ENCODE peak calls at places on chromosomes 2 and 18, in nine cellular contexts. Q is K562; Y is CD4-positive, alpha-beta T cell; D is chondrocyte; L is tibial artery; X is fibroblast of lung; K is nephron progenitor cell; Z is OCI-LY7; S is cardiac fibroblast. I is an unnamed sample.

GRCh38 chr2:151437630-151438029 is 27.9 kb downstream of the RIF1 start:
- DNase-seq in Q (no peak), Y (no peak), D (no peak), L (no peak), X (peak), K (no peak), Z (peak), S (peak), I (peak)

GRCh38 chr2:185802926-185803325 is 64.3 kb downstream of the FSIP2 start:
- DNase-seq in Q (no peak), Y (no peak), D (no peak), L (no peak), X (no peak), K (no peak), Z (no peak), S (no peak), I (no peak)

GRCh38 chr2:192687000-192687399 is 492.3 kb upstream of the TMEFF2 start:
- DNase-seq in Q (no peak), Y (no peak), D (no peak), L (no peak), X (no peak), K (no peak), Z (no peak), S (no peak), I (no peak)

GRCh38 chr18:939958-940357 is 35.3 kb downstream of the ADCYAP1 start:
- DNase-seq in Q (no peak), Y (no peak), D (no peak), L (no peak), X (no peak), K (no peak), Z (no peak), S (no peak), I (no peak)

GRCh38 chr2:160205511-160205910 is 5.4 kb upstream of the ITGB6 start:
- DNase-seq in Q (no peak), Y (no peak), D (no peak), L (peak), X (peak), K (no peak), Z (no peak), S (peak), I (no peak)

GRCh38 chr2:119433636-119434327 is 2.1 kb downstream of the TMEM37 start:
- DNase-seq in Q (no peak), Y (no peak), D (no peak), L (no peak), X (no peak), K (no peak), Z (no peak), S (no peak), I (no peak)

GRCh38 chr2:238285653-238286082 is 2.7 kb downstream of the PER2 start:
- DNase-seq in Q (no peak), Y (no peak), D (no peak), L (peak), X (peak), K (peak), Z (no peak), S (peak), I (no peak)

GRCh38 chr2:176187306-176188217 is 906 bp upstream of the HOXD1 start:
- DNase-seq in Q (no peak), Y (no peak), D (no peak), L (no peak), X (no peak), K (peak), Z (no peak), S (no peak), I (no peak)

GRCh38 chr2:108288534-108289106 is at the start of gene SULT1C2:
- DNase-seq in Q (no peak), Y (no peak), D (no peak), L (no peak), X (peak), K (peak), Z (no peak), S (no peak), I (no peak)

GRCh38 chr2:188937228-188938220 is 36.6 kb upstream of the COL3A1 start:
- DNase-seq in Q (no peak), Y (no peak), D (no peak), L (no peak), X (peak), K (no peak), Z (no peak), S (peak), I (no peak)

DNA sequence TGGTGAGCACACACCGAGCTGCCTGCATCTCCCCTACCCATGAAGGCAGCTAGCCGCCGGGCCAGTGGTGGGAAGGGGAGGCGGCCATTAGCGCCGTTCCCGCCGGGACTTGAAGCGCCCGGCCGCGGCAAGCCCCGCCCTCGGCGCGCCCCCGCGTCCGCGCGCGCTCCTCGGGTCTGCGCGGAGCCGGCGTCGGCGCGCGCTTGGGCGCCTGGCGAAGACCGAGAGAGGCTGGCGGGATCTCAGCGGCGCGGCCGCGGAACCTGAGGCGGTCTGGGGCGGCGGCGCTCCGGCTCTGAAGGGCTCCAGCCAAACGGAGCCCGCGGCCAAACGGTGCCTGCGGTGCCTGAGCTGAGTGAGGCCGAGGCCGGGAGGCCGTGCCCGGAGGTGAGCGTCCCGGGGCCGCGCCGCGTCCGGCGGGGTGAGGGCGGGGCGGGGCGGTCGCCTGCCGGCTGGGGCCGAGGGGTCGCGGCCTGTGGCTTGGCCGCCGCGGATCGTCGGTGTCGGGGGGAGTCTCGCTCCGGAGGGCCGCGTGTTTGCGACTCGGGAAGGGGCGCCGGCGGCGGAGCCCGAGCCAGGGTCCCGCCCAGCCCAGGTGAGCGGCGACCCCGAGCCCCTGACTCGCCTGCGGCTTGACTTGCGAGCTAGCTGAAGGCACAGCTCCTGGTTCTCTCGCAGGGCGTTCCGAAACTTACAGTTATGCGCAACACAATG is at the start of gene UBXN2A:
- DNase-seq in Q (peak), Y (peak), D (no peak), L (peak), X (peak), K (peak), Z (peak), S (peak), I (peak)
- TF ChIP-seq CTCF in Q (no peak), Y (no peak), D (no peak), L (no peak), X (no peak), K (no peak), Z (no peak), S (no peak), I (no peak)

GRCh38 chr2:6845903-6846302 is 19.8 kb downstream of the CMPK2 start:
- DNase-seq in Q (no peak), Y (no peak), D (no peak), L (no peak), X (no peak), K (no peak), Z (no peak), S (no peak), I (no peak)
- TF ChIP-seq CTCF in Q (no peak), Y (no peak), D (peak), L (no peak), X (no peak), K (no peak), Z (peak), S (no peak), I (no peak)

DNA sequence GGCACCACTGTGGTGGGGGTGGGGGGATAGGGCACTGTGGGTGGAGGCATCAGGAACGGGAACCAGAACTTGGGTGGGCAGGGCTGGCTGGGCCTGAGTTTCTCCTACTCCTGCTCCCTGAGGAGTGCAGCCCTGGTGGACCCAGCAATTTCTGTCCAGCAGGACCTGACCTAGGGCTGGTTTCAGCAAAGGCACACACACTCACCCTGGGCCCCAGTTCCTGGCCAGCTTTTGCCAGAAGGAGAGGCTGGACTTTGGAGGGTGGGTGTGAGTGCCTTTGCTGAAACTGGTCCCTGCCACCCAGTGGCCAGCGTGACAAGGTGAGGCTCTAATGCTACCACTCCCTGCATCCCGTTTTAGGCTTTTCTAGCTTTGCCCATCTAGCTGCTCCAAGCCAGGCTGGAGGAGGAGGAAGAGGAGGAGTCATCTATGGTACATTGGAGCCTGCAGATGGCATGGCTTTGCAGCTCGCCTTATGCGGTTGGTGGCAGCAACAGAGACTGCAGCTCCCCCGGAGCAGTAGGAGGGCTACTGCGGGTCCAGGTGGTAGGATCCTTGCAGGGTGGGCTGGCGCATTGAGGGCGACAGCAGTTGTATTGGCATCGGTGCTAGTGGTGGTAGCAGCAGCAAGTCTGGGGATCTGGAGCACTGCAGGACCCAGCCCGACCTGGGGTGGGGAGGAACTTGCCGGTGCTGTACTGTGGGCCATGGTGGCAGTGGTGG is 40.4 kb upstream of the IMP4 start:
- DNase-seq in Q (no peak), Y (no peak), D (no peak), L (no peak), X (no peak), K (no peak), Z (no peak), S (no peak), I (no peak)
- TF ChIP-seq CTCF in Q (no peak), Y (no peak), D (no peak), L (no peak), X (no peak), K (no peak), Z (no peak), S (no peak), I (no peak)

GRCh38 chr2:37871453-37872191 is 53.5 kb upstream of the RMDN2 start:
- DNase-seq in Q (no peak), Y (no peak), D (no peak), L (no peak), X (peak), K (no peak), Z (no peak), S (peak), I (peak)

GRCh38 chr2:37872192-37872545 is 52.9 kb upstream of the RMDN2 start:
- DNase-seq in Q (no peak), Y (no peak), D (no peak), L (no peak), X (no peak), K (no peak), Z (no peak), S (no peak), I (no peak)

GRCh38 chr2:37873749-37874330 is 51.2 kb upstream of the RMDN2 start:
- DNase-seq in Q (no peak), Y (no peak), D (no peak), L (no peak), X (no peak), K (no peak), Z (no peak), S (no peak), I (no peak)

GRCh38 chr2:37874470-37874869 is 50.6 kb upstream of the RMDN2 start:
- DNase-seq in Q (no peak), Y (no peak), D (no peak), L (no peak), X (no peak), K (no peak), Z (no peak), S (no peak), I (no peak)

DNA sequence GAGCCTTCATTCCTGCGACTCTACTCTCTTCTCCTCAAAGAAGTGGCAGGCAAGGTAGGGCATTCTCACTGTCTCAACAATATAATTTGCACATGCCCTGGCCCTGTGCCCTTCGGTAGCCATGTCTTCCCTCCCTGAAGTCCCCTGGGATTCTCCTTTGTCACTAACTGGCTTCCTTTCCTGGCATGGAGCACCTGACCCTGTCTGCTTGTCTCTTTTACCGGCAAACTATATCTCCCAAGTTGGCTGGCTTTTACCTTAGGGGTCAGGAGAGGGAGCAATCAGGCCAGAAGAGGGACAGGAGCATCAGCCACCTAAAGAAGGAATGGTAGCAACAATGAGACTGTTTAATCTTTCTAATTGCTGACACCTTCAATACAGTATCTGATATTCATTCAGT is 51.9 kb upstream of the RMDN2 start:
- DNase-seq in Q (no peak), Y (no peak), D (no peak), L (no peak), X (no peak), K (no peak), Z (no peak), S (no peak), I (no peak)
- TF ChIP-seq CTCF in Q (no peak), Y (no peak), D (no peak), L (no peak), X (no peak), K (no peak), Z (no peak), S (no peak), I (no peak)

GRCh38 chr2:240299710-240300068 is 135.8 kb upstream of the GPC1 start:
- DNase-seq in Q (no peak), Y (no peak), D (no peak), L (no peak), X (no peak), K (no peak), Z (no peak), S (no peak), I (no peak)

GRCh38 chr2:240297553-240298315 is 137.7 kb upstream of the GPC1 start:
- DNase-seq in Q (no peak), Y (no peak), D (no peak), L (no peak), X (no peak), K (no peak), Z (no peak), S (no peak), I (no peak)

GRCh38 chr2:240298316-240298790 is 137.1 kb upstream of the GPC1 start:
- DNase-seq in Q (no peak), Y (no peak), D (no peak), L (no peak), X (no peak), K (no peak), Z (no peak), S (no peak), I (no peak)

GRCh38 chr2:240300261-240300821 is 135.1 kb upstream of the GPC1 start:
- DNase-seq in Q (no peak), Y (no peak), D (peak), L (no peak), X (peak), K (no peak), Z (no peak), S (no peak), I (no peak)

GRCh38 chr2:240298803-240299709 is 136.4 kb upstream of the GPC1 start:
- DNase-seq in Q (no peak), Y (no peak), D (no peak), L (no peak), X (no peak), K (no peak), Z (no peak), S (no peak), I (no peak)
- TF ChIP-seq CTCF in Q (no peak), Y (no peak), D (peak), L (no peak), X (no peak), K (no peak), Z (peak), S (no peak), I (no peak)

GRCh38 chr2:124970065-124970464 is 945.0 kb downstream of the CNTNAP5 start:
- DNase-seq in Q (no peak), Y (no peak), D (no peak), L (no peak), X (no peak), K (no peak), Z (no peak), S (no peak), I (no peak)
- TF ChIP-seq CTCF in Q (no peak), Y (no peak), D (no peak), L (no peak), X (no peak), K (no peak), Z (no peak), S (no peak), I (no peak)

GRCh38 chr18:48605408-48605845 is 66.6 kb downstream of the CTIF start:
- DNase-seq in Q (peak), Y (no peak), D (no peak), L (no peak), X (peak), K (peak), Z (peak), S (peak), I (peak)
- TF ChIP-seq CTCF in Q (peak), Y (no peak), D (peak), L (no peak), X (no peak), K (peak), Z (peak), S (peak), I (peak)

GRCh38 chr2:31889044-31889443 is 121.8 kb downstream of the MEMO1 start:
- DNase-seq in Q (no peak), Y (no peak), D (no peak), L (no peak), X (no peak), K (no peak), Z (no peak), S (no peak), I (no peak)

GRCh38 chr2:31888550-31888949 is 122.3 kb downstream of the MEMO1 start:
- DNase-seq in Q (no peak), Y (no peak), D (no peak), L (no peak), X (no peak), K (no peak), Z (no peak), S (peak), I (no peak)

DNA sequence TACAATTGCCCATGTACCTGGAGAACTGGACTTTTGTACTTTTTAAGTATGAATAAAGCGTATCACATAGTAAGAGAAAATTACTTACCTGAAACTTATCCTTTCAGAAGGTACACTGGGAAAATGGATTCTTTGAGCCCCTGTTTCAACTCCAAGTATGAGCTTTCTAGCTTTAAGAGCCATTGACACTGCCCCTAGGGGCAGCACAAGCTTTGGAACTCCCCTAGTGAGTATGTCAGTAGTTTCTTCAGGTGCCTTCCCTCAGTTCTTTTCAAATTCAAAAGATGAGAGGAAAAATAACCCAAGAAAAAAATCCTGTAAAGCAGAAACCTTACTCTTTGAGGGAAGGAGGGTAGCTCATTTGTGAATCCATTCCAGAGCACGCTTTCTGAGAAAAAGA is 124.1 kb downstream of the MEMO1 start:
- DNase-seq in Q (no peak), Y (no peak), D (no peak), L (no peak), X (no peak), K (no peak), Z (peak), S (no peak), I (no peak)
- TF ChIP-seq CTCF in Q (peak), Y (no peak), D (peak), L (no peak), X (no peak), K (no peak), Z (peak), S (peak), I (peak)

DNA sequence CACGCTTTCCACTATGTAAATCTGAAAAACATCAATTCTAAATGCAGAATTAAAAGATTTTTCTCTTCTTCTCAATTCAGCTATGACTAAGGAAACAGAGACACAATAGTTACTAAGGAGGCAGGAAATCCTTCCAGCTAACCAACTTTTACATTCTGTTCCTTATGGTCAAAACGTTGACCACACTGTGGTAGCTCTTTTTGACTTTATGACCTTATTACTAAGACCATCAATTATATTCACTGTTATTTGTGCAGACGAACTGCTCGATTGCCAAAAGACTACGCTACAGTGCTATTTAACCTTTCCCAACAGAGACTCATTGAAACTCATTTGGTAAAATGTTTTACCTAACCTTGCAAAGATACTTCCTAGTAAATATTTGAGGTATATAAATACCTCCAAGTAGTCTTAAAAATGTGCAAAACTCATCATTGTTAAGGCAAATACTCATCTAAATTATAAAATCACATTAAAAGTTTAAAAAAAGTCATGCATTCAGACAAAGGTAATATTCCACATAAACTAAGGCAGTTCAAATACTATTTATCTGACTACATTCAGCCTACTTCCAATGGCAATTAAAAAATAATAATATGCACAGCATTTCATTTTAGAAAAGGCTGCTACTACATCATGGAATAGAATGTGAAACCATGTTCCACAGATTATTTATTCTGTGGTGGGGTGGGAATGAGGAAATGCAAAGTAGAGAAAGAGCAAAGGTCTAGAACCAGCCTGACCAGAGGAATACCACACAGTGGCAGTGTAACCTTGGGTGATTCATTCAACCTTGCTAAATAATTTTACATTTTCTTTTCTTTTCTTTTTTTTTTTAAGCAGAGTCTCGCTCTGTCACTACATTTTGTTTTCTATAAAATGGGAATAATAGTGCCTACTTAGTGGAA is 139.8 kb downstream of the THADA start:
- DNase-seq in Q (no peak), Y (no peak), D (no peak), L (no peak), X (peak), K (no peak), Z (no peak), S (peak), I (no peak)
- TF ChIP-seq CTCF in Q (no peak), Y (no peak), D (peak), L (peak), X (no peak), K (no peak), Z (no peak), S (no peak), I (peak)